ENCODE peak calls at places on chromosomes 4 and X, in ten cellular contexts. One of them, this sample, is unnamed.

GRCh38 chrX:39443240-39443639 is 642.0 kb downstream of the MID1IP1 start:
- DNase-seq in HepG2: no peak
- DNase-seq in ovary: no peak
- DNase-seq in suprapubic skin: no peak
- DNase-seq in esophagus squamous epithelium: no peak
- DNase-seq in K562: no peak
- DNase-seq in breast epithelium: no peak
- DNase-seq in thyroid gland: no peak
- DNase-seq in H1: no peak
- DNase-seq in Peyer's patch: no peak
- DNase-seq in this sample: no peak

GRCh38 chrX:69253821-69254220 is 88.6 kb upstream of the PJA1 start:
- DNase-seq in H1: no peak
- DNase-seq in breast epithelium: no peak
- DNase-seq in Peyer's patch: no peak
- DNase-seq in thyroid gland: no peak
- DNase-seq in K562: no peak
- DNase-seq in esophagus squamous epithelium: no peak
- DNase-seq in ovary: no peak
- DNase-seq in HepG2: no peak
- DNase-seq in suprapubic skin: no peak
- DNase-seq in this sample: no peak

GRCh38 chr4:188934320-188934975 is 795.2 kb downstream of the TRIML1 start:
- DNase-seq in thyroid gland: no peak
- DNase-seq in K562: no peak
- DNase-seq in suprapubic skin: no peak
- DNase-seq in Peyer's patch: no peak
- DNase-seq in H1: no peak
- DNase-seq in ovary: no peak
- DNase-seq in HepG2: no peak
- DNase-seq in breast epithelium: no peak
- DNase-seq in esophagus squamous epithelium: no peak
- DNase-seq in this sample: no peak

GRCh38 chrX:23884427-23885024 is 23.2 kb downstream of the APOO start:
- DNase-seq in H1: no peak
- DNase-seq in suprapubic skin: no peak
- DNase-seq in Peyer's patch: no peak
- DNase-seq in K562: peak; percentile 84
- DNase-seq in ovary: no peak
- DNase-seq in esophagus squamous epithelium: no peak
- DNase-seq in thyroid gland: no peak
- DNase-seq in breast epithelium: no peak
- DNase-seq in HepG2: peak; percentile 57
- DNase-seq in this sample: no peak

GRCh38 chr4:67871867-67872266 is 11.9 kb downstream of the TMPRSS11D start:
- DNase-seq in thyroid gland: no peak
- DNase-seq in breast epithelium: no peak
- DNase-seq in esophagus squamous epithelium: no peak
- DNase-seq in H1: no peak
- DNase-seq in K562: peak; percentile 29
- DNase-seq in HepG2: peak; percentile 24
- DNase-seq in ovary: no peak
- DNase-seq in Peyer's patch: no peak
- DNase-seq in suprapubic skin: no peak
- DNase-seq in this sample: no peak

GRCh38 chrX:18010251-18010650 is 149.2 kb upstream of the RAI2 start:
- DNase-seq in breast epithelium: no peak
- DNase-seq in esophagus squamous epithelium: no peak
- DNase-seq in thyroid gland: no peak
- DNase-seq in HepG2: no peak
- DNase-seq in Peyer's patch: no peak
- DNase-seq in ovary: no peak
- DNase-seq in suprapubic skin: no peak
- DNase-seq in K562: no peak
- DNase-seq in H1: no peak
- DNase-seq in this sample: no peak

GRCh38 chr4:168610911-168611530 is 114.2 kb downstream of the PALLD start:
- DNase-seq in ovary: no peak
- DNase-seq in breast epithelium: no peak
- DNase-seq in suprapubic skin: no peak
- DNase-seq in H1: no peak
- DNase-seq in K562: no peak
- DNase-seq in esophagus squamous epithelium: no peak
- DNase-seq in thyroid gland: no peak
- DNase-seq in HepG2: no peak
- DNase-seq in Peyer's patch: no peak
- DNase-seq in this sample: no peak

GRCh38 chrX:137212078-137212632 is 178.4 kb upstream of the GPR101 start:
- DNase-seq in H1: no peak
- DNase-seq in Peyer's patch: no peak
- DNase-seq in thyroid gland: no peak
- DNase-seq in K562: no peak
- DNase-seq in suprapubic skin: no peak
- DNase-seq in breast epithelium: no peak
- DNase-seq in ovary: no peak
- DNase-seq in HepG2: no peak
- DNase-seq in esophagus squamous epithelium: no peak
- DNase-seq in this sample: no peak

GRCh38 chr4:164880489-164881262 is 3.7 kb downstream of the APELA start:
- DNase-seq in K562: no peak
- DNase-seq in ovary: no peak
- DNase-seq in thyroid gland: no peak
- DNase-seq in Peyer's patch: no peak
- DNase-seq in HepG2: no peak
- DNase-seq in suprapubic skin: no peak
- DNase-seq in H1: no peak
- DNase-seq in esophagus squamous epithelium: no peak
- DNase-seq in breast epithelium: no peak
- DNase-seq in this sample: no peak

GRCh38 chr4:98446499-98447375 is 185.6 kb downstream of the RAP1GDS1 start:
- DNase-seq in esophagus squamous epithelium: no peak
- DNase-seq in HepG2: no peak
- DNase-seq in K562: peak; percentile 18
- DNase-seq in thyroid gland: no peak
- DNase-seq in ovary: no peak
- DNase-seq in H1: no peak
- DNase-seq in suprapubic skin: no peak
- DNase-seq in Peyer's patch: peak; percentile 85
- DNase-seq in breast epithelium: peak; percentile 62
- DNase-seq in this sample: no peak

GRCh38 chr4:54227261-54228063 is 1.6 kb upstream of the PDGFRA start:
- DNase-seq in esophagus squamous epithelium: no peak
- DNase-seq in ovary: peak; percentile 40
- DNase-seq in H1: no peak
- DNase-seq in thyroid gland: peak; percentile 35
- DNase-seq in breast epithelium: no peak
- DNase-seq in suprapubic skin: no peak
- DNase-seq in K562: no peak
- DNase-seq in Peyer's patch: no peak
- DNase-seq in HepG2: no peak
- DNase-seq in this sample: no peak

GRCh38 chr4:144948009-144948408 is 150.0 kb downstream of the ANAPC10 start:
- DNase-seq in thyroid gland: no peak
- DNase-seq in K562: no peak
- DNase-seq in ovary: no peak
- DNase-seq in breast epithelium: no peak
- DNase-seq in H1: no peak
- DNase-seq in esophagus squamous epithelium: no peak
- DNase-seq in Peyer's patch: no peak
- DNase-seq in HepG2: peak; percentile 1
- DNase-seq in suprapubic skin: no peak
- DNase-seq in this sample: no peak

GRCh38 chr4:173862754-173863153 is 332.7 kb upstream of the HAND2 start:
- DNase-seq in suprapubic skin: no peak
- DNase-seq in ovary: no peak
- DNase-seq in K562: no peak
- DNase-seq in HepG2: no peak
- DNase-seq in thyroid gland: no peak
- DNase-seq in Peyer's patch: no peak
- DNase-seq in H1: no peak
- DNase-seq in esophagus squamous epithelium: no peak
- DNase-seq in breast epithelium: no peak
- DNase-seq in this sample: no peak
- TF ChIP-seq CTCF in suprapubic skin: no peak
- TF ChIP-seq CTCF in ovary: no peak
- TF ChIP-seq CTCF in K562: no peak
- TF ChIP-seq CTCF in HepG2: no peak
- TF ChIP-seq CTCF in thyroid gland: no peak
- TF ChIP-seq CTCF in Peyer's patch: no peak
- TF ChIP-seq CTCF in H1: no peak
- TF ChIP-seq CTCF in esophagus squamous epithelium: no peak
- TF ChIP-seq CTCF in breast epithelium: no peak
- TF ChIP-seq CTCF in this sample: no peak

DNA sequence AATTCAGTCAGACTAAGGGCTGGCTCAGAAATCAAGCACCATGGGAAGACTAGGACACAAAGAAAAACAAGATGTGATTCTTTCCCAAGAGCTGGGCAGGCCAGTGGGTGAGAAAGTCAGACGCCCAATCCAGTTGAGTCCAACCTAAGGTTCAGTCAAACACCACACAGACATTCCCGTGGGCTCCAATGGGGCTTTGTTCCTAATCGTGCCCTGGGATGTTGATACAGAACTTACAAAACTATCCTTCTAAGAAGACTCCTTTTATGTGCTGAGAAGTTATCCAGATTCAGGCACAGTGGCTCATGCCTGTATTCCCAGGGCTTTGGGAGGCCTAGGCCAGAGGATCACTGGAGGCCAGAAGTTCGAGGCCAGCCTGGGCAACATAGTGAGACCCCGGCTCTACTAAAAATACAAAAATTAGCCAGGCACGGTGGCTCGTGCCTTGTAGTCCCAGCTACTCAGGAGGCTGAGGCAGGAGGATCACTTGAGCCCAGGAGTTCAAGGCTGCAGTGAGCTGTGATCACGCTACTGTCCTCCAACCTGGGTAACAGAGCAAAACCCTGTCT is 3.7 kb downstream of the BLOC1S4 start:
- DNase-seq in HepG2: no peak
- DNase-seq in thyroid gland: no peak
- DNase-seq in Peyer's patch: no peak
- DNase-seq in breast epithelium: no peak
- DNase-seq in esophagus squamous epithelium: no peak
- DNase-seq in H1: no peak
- DNase-seq in suprapubic skin: no peak
- DNase-seq in K562: no peak
- DNase-seq in ovary: no peak
- DNase-seq in this sample: no peak
- H3K27ac ChIP-seq in HepG2: no peak overlapping the region
- H3K27ac ChIP-seq in thyroid gland: no peak overlapping the region
- H3K27ac ChIP-seq in Peyer's patch: no peak overlapping the region
- H3K27ac ChIP-seq in breast epithelium: no peak overlapping the region
- H3K27ac ChIP-seq in esophagus squamous epithelium: no peak overlapping the region
- H3K27ac ChIP-seq in H1: no peak overlapping the region
- H3K27ac ChIP-seq in suprapubic skin: no peak overlapping the region
- H3K27ac ChIP-seq in K562: no peak overlapping the region
- H3K27ac ChIP-seq in ovary: no peak overlapping the region
- H3K27ac ChIP-seq in this sample: no peak overlapping the region

GRCh38 chr4:44725861-44726820 is at the start of gene GNPDA2:
- DNase-seq in esophagus squamous epithelium: peak; percentile 11
- DNase-seq in K562: peak; percentile 95
- DNase-seq in H1: peak; percentile 70
- DNase-seq in suprapubic skin: peak; percentile 93
- DNase-seq in Peyer's patch: peak; percentile 86
- DNase-seq in ovary: peak; percentile 90
- DNase-seq in HepG2: peak; percentile 85
- DNase-seq in thyroid gland: peak; percentile 89
- DNase-seq in breast epithelium: peak; percentile 70
- DNase-seq in this sample: peak; percentile 95
- TF ChIP-seq POLR2A in esophagus squamous epithelium: no peak
- TF ChIP-seq POLR2A in K562: peak; percentile 84
- TF ChIP-seq POLR2A in H1: peak; percentile 86
- TF ChIP-seq POLR2A in suprapubic skin: peak; percentile 8
- TF ChIP-seq POLR2A in Peyer's patch: peak; percentile 34
- TF ChIP-seq POLR2A in ovary: peak; percentile 40
- TF ChIP-seq POLR2A in HepG2: peak; percentile 52
- TF ChIP-seq POLR2A in thyroid gland: no peak
- TF ChIP-seq POLR2A in breast epithelium: no peak
- TF ChIP-seq POLR2A in this sample: peak; percentile 65

GRCh38 chr4:102497986-102498385 is 3.2 kb upstream of the NFKB1 start:
- DNase-seq in breast epithelium: no peak
- DNase-seq in suprapubic skin: no peak
- DNase-seq in H1: no peak
- DNase-seq in thyroid gland: no peak
- DNase-seq in K562: no peak
- DNase-seq in esophagus squamous epithelium: no peak
- DNase-seq in ovary: no peak
- DNase-seq in HepG2: no peak
- DNase-seq in Peyer's patch: no peak
- DNase-seq in this sample: no peak

GRCh38 chr4:102501635-102502382 is 650 bp downstream of the NFKB1 start:
- DNase-seq in breast epithelium: peak; percentile 85
- DNase-seq in esophagus squamous epithelium: peak; percentile 40
- DNase-seq in thyroid gland: peak; percentile 78
- DNase-seq in HepG2: peak; percentile 73
- DNase-seq in H1: no peak
- DNase-seq in Peyer's patch: peak; percentile 81
- DNase-seq in suprapubic skin: peak; percentile 91
- DNase-seq in ovary: peak; percentile 77
- DNase-seq in K562: peak; percentile 88
- DNase-seq in this sample: peak; percentile 80

GRCh38 chr4:102503301-102503746 is 2.2 kb downstream of the NFKB1 start:
- DNase-seq in esophagus squamous epithelium: no peak
- DNase-seq in HepG2: peak; percentile 24
- DNase-seq in thyroid gland: no peak
- DNase-seq in Peyer's patch: no peak
- DNase-seq in H1: no peak
- DNase-seq in ovary: no peak
- DNase-seq in breast epithelium: no peak
- DNase-seq in suprapubic skin: no peak
- DNase-seq in K562: peak; percentile 33
- DNase-seq in this sample: no peak

GRCh38 chr4:102501176-102501634 is at the start of gene NFKB1:
- DNase-seq in esophagus squamous epithelium: peak; percentile 8
- DNase-seq in ovary: peak; percentile 70
- DNase-seq in Peyer's patch: peak; percentile 63
- DNase-seq in suprapubic skin: peak; percentile 86
- DNase-seq in HepG2: peak; percentile 54
- DNase-seq in H1: no peak
- DNase-seq in thyroid gland: peak; percentile 55
- DNase-seq in breast epithelium: peak; percentile 24
- DNase-seq in K562: peak; percentile 61
- DNase-seq in this sample: peak; percentile 77

DNA sequence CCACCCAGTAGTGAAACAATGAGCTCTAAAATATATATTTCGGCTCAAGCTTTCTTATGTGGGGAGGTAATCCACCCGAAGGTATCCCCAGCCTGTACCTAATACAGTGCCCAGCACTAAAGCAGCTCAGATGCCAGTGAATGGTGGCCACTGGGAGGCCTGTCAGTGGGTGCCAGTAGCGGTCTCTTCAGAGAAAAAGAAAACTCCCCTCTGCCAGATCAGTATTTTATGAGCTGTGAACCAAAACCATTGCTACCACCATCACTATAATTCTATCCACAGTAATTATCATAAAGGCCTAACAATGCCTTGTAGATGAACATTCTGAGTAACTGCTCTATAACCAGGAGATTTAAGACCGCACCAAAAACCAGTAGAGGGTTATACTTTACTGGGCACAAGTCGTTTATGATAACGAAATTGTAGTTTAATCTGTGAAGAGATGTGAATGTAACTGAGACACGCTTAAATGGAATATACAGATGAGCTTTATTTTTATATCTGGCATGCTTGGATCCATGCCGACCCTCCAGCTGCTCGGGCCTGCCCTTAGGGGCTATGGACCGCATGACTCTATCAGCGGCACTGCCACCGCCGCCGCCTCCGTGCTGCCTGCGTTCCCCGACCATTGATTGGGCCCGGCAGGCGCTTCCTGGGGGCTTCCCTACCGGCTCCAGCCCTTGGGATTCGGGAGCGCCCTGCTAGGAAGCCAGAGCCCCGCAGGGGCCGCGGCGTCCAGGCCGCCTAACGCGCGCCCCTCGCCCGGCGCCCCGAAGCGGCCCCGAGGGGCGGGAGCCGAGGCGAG is 586 bp upstream of the NFKB1 start:
- DNase-seq in esophagus squamous epithelium: no peak
- DNase-seq in suprapubic skin: peak; percentile 80
- DNase-seq in Peyer's patch: peak; percentile 49
- DNase-seq in thyroid gland: peak; percentile 48
- DNase-seq in ovary: peak; percentile 78
- DNase-seq in K562: peak; percentile 37
- DNase-seq in HepG2: peak; percentile 24
- DNase-seq in breast epithelium: peak; percentile 38
- DNase-seq in H1: no peak
- DNase-seq in this sample: peak; percentile 70
- TF ChIP-seq CTCF in esophagus squamous epithelium: no peak
- TF ChIP-seq CTCF in suprapubic skin: peak; percentile 3
- TF ChIP-seq CTCF in Peyer's patch: peak; percentile 14
- TF ChIP-seq CTCF in thyroid gland: no peak
- TF ChIP-seq CTCF in ovary: no peak
- TF ChIP-seq CTCF in K562: no peak
- TF ChIP-seq CTCF in HepG2: no peak
- TF ChIP-seq CTCF in breast epithelium: peak; percentile 13
- TF ChIP-seq CTCF in H1: no peak
- TF ChIP-seq CTCF in this sample: no peak